ENCODE peak calls at places on chromosome X, in five cellular contexts. G is H1, D is IMR-90, E is H9, N is mesenchymal stem cell. H is an unnamed sample.

GRCh38 chrX:32087663-32088062 is 1015.8 kb upstream of the FTHL17 start:
- DNase-seq in N (no peak), G (no peak), E (no peak), D (no peak), H (no peak)

GRCh38 chrX:44071847-44072545 is 98.8 kb upstream of the NDP start:
- DNase-seq in D (peak), G (no peak), N (peak), E (no peak), H (no peak)

GRCh38 chrX:51834076-51834475 is 59.3 kb upstream of the MAGED1 start:
- DNase-seq in E (no peak), D (no peak), G (no peak), N (no peak), H (peak)

GRCh38 chrX:152923599-152923998 is 25.7 kb downstream of the ZNF185 start:
- DNase-seq in D (no peak), E (no peak), N (no peak), G (no peak), H (no peak)

GRCh38 chrX:136067946-136068345 is 79.4 kb upstream of the FHL1 start:
- DNase-seq in G (no peak), E (no peak), N (no peak), D (no peak), H (no peak)

GRCh38 chrX:12970691-12971202 is 4.2 kb upstream of the TMSB4X start:
- DNase-seq in N (peak), G (no peak), D (peak), E (peak), H (peak)

GRCh38 chrX:66914082-66914481 is 275.2 kb upstream of the EDA2R start:
- DNase-seq in E (peak), N (no peak), D (no peak), G (no peak), H (peak)

GRCh38 chrX:20414781-20415445 is 148.2 kb upstream of the RPS6KA3 start:
- DNase-seq in E (no peak), G (no peak), N (peak), D (peak), H (peak)

GRCh38 chrX:94204524-94204923 is 530.5 kb downstream of the FAM133A start:
- DNase-seq in D (no peak), G (no peak), E (no peak), N (no peak), H (peak)

GRCh38 chrX:124335598-124335997 is 3.1 kb downstream of the TEX13D start:
- DNase-seq in G (no peak), D (no peak), E (no peak), N (no peak), H (no peak)

GRCh38 chrX:124337916-124338315 is 5.5 kb downstream of the TEX13D start:
- DNase-seq in N (no peak), G (no peak), E (no peak), D (no peak), H (no peak)

GRCh38 chrX:124328765-124329164 is 3.7 kb upstream of the TEX13D start:
- DNase-seq in D (no peak), N (no peak), G (no peak), E (no peak), H (peak)

GRCh38 chrX:124333862-124334261 is 1.4 kb downstream of the TEX13D start:
- DNase-seq in G (no peak), N (no peak), D (no peak), E (no peak), H (no peak)

GRCh38 chrX:124332481-124333424 is at the start of gene TEX13D:
- DNase-seq in E (peak), G (no peak), D (no peak), N (no peak), H (no peak)
- H2BK15ac ChIP-seq in E (no peak), G (no peak), D (no peak), N (no peak), H (no peak)

DNA sequence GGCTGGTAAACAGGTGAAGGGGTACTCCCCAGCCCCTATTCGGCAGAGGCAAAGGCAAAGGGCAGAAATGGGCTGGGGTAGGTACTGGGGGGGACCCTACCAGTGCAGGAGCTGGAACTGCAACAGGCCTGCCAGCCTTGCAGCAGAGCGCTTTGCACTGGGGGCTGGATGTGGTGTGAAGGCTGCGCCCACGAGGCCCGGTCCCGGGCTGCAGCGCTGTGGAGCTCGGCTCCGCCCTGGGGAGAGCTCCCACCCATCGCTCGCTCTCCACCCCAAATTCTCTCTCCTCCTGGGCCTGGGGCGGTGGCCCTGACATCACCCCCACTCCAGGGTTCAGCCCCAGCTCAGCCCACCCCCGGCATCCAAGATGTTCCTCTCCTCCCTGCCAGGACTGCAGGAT is 24.2 kb downstream of the IQSEC2 start:
- DNase-seq in D (no peak), G (no peak), E (no peak), N (no peak), H (no peak)
- H2BK15ac ChIP-seq in D (no peak), G (no peak), E (no peak), N (no peak), H (no peak)

GRCh38 chrX:154374361-154375155 is at the start of gene FLNA:
- DNase-seq in N (peak), G (peak), E (peak), D (no peak), H (peak)
- H2BK15ac ChIP-seq in N (peak), G (no peak), E (no peak), D (peak), H (no peak)

GRCh38 chrX:68827848-68828562 is 816 bp upstream of the EFNB1 start:
- DNase-seq in D (peak), N (peak), E (peak), G (peak), H (peak)
- H2BK15ac ChIP-seq in D (no peak), N (no peak), E (no peak), G (no peak), H (no peak)

DNA sequence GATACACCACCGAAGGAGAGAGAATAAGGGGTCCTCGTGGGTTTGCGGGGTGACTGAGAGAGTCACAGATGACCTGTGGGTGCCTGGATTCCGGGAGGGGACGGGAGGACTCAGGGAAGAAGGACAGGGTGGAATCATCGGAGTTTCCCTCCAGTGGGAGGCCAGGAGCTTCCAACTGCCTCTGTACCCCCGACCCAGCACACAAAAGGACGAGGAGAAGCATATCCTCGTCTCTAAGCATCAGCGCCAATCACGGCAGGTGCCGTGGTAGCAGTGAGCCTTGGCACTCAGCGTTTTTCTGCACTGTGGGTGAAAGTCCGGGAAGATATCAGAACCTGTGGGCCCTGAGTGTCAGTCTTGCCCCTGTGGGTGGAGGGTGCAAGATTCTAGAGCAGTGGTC is 62.0 kb downstream of the ASMT start:
- DNase-seq in G (no peak), D (no peak), E (no peak), N (no peak), H (no peak)
- H2BK15ac ChIP-seq in G (peak), D (no peak), E (no peak), N (no peak), H (no peak)

GRCh38 chrX:39893417-39894338 is 204.1 kb downstream of the BCOR start:
- DNase-seq in G (no peak), D (no peak), N (no peak), E (no peak), H (no peak)
- H2BK15ac ChIP-seq in G (no peak), D (no peak), N (no peak), E (no peak), H (no peak)

H was measured in mesendoderm.